ENCODE peak calls at places on chromosomes 16 and 17, in six cellular contexts. One of them, this sample, is unnamed.

GRCh38 chr16:75703341-75703740 is 2.1 kb upstream of the DUXB start:
- DNase-seq in H1: no peak
- DNase-seq in K562: no peak
- DNase-seq in GM12878: no peak
- DNase-seq in GM12892: no peak
- DNase-seq in HepG2: no peak
- DNase-seq in this sample: no peak

GRCh38 chr16:30359871-30360170 is 4.7 kb upstream of the CD2BP2 start:
- DNase-seq in H1: no peak
- DNase-seq in K562: no peak
- DNase-seq in GM12878: no peak
- DNase-seq in GM12892: no peak
- DNase-seq in HepG2: no peak
- DNase-seq in this sample: no peak

GRCh38 chr16:67226295-67226803 is 581 bp upstream of the TMEM208 start:
- DNase-seq in H1: no peak
- DNase-seq in K562: no peak
- DNase-seq in GM12878: no peak
- DNase-seq in GM12892: no peak
- DNase-seq in HepG2: no peak
- DNase-seq in this sample: no peak

GRCh38 chr17:17888371-17888770 is 51.6 kb upstream of the SREBF1 start:
- DNase-seq in H1: no peak
- DNase-seq in K562: no peak
- DNase-seq in GM12878: no peak
- DNase-seq in GM12892: no peak
- DNase-seq in HepG2: no peak
- DNase-seq in this sample: no peak

GRCh38 chr17:39209317-39210092 is 9.4 kb downstream of the RPL19 start:
- DNase-seq in H1: no peak
- DNase-seq in K562: no peak
- DNase-seq in GM12878: no peak
- DNase-seq in GM12892: no peak
- DNase-seq in HepG2: no peak
- DNase-seq in this sample: no peak

GRCh38 chr16:54957403-54957802 is 26.7 kb downstream of the IRX5 start:
- DNase-seq in H1: no peak
- DNase-seq in K562: peak
- DNase-seq in GM12878: no peak
- DNase-seq in GM12892: no peak
- DNase-seq in HepG2: peak
- DNase-seq in this sample: no peak

GRCh38 chr16:25317732-25318316 is 60.2 kb upstream of the ZKSCAN2 start:
- DNase-seq in H1: no peak
- DNase-seq in K562: peak
- DNase-seq in GM12878: no peak
- DNase-seq in GM12892: no peak
- DNase-seq in HepG2: no peak
- DNase-seq in this sample: no peak

GRCh38 chr17:62681939-62682381 is 54.5 kb downstream of the MRC2 start:
- DNase-seq in H1: no peak
- DNase-seq in K562: no peak
- DNase-seq in GM12878: no peak
- DNase-seq in GM12892: no peak
- DNase-seq in HepG2: no peak
- DNase-seq in this sample: no peak

GRCh38 chr17:40442392-40443195 is 656 bp upstream of the IGFBP4 start:
- DNase-seq in H1: no peak
- DNase-seq in K562: peak
- DNase-seq in GM12878: no peak
- DNase-seq in GM12892: no peak
- DNase-seq in HepG2: no peak
- DNase-seq in this sample: no peak

GRCh38 chr17:13541032-13541480 is 60.7 kb downstream of the HS3ST3A1 start:
- DNase-seq in H1: no peak
- DNase-seq in K562: peak
- DNase-seq in GM12878: no peak
- DNase-seq in GM12892: no peak
- DNase-seq in HepG2: no peak
- DNase-seq in this sample: no peak

GRCh38 chr16:1592446-1592845 is 19.4 kb downstream of the IFT140 start:
- DNase-seq in H1: no peak
- DNase-seq in K562: no peak
- DNase-seq in GM12878: no peak
- DNase-seq in GM12892: no peak
- DNase-seq in HepG2: no peak
- DNase-seq in this sample: no peak

GRCh38 chr17:80926601-80927250 is 64.9 kb upstream of the CHMP6 start:
- DNase-seq in H1: no peak
- DNase-seq in K562: no peak
- DNase-seq in GM12878: no peak
- DNase-seq in GM12892: no peak
- DNase-seq in HepG2: no peak
- DNase-seq in this sample: no peak

GRCh38 chr16:79008036-79008868 is 592.3 kb downstream of the MAF start:
- DNase-seq in H1: no peak
- DNase-seq in K562: peak
- DNase-seq in GM12878: no peak
- DNase-seq in GM12892: no peak
- DNase-seq in HepG2: no peak
- DNase-seq in this sample: no peak

GRCh38 chr17:79272666-79273219 is 198.1 kb downstream of the ENGASE start:
- DNase-seq in H1: no peak
- DNase-seq in K562: no peak
- DNase-seq in GM12878: no peak
- DNase-seq in GM12892: no peak
- DNase-seq in HepG2: peak
- DNase-seq in this sample: no peak

GRCh38 chr16:11613381-11614303 is 26.9 kb upstream of the LITAF start:
- DNase-seq in H1: no peak
- DNase-seq in K562: peak
- DNase-seq in GM12878: no peak
- DNase-seq in GM12892: no peak
- DNase-seq in HepG2: peak
- DNase-seq in this sample: no peak

GRCh38 chr16:50820225-50820624 is 78.3 kb downstream of the CYLD start:
- DNase-seq in H1: no peak
- DNase-seq in K562: no peak
- DNase-seq in GM12878: no peak
- DNase-seq in GM12892: no peak
- DNase-seq in HepG2: no peak
- DNase-seq in this sample: no peak

GRCh38 chr16:85100265-85100664 is 12.0 kb downstream of the CIBAR2 start:
- DNase-seq in H1: no peak
- DNase-seq in K562: no peak
- DNase-seq in GM12878: no peak
- DNase-seq in GM12892: no peak
- DNase-seq in HepG2: no peak
- DNase-seq in this sample: no peak

GRCh38 chr16:26993511-26993910 is 73.2 kb upstream of the C16orf82 start:
- DNase-seq in H1: no peak
- DNase-seq in K562: no peak
- DNase-seq in GM12878: no peak
- DNase-seq in GM12892: no peak
- DNase-seq in HepG2: no peak
- DNase-seq in this sample: no peak

GRCh38 chr17:43846963-43847369 is at the start of gene CD300LG:
- DNase-seq in H1: no peak
- DNase-seq in K562: no peak
- DNase-seq in GM12878: no peak
- DNase-seq in GM12892: no peak
- DNase-seq in HepG2: no peak
- DNase-seq in this sample: no peak

GRCh38 chr16:26905336-26905735 is 161.4 kb upstream of the C16orf82 start:
- DNase-seq in H1: no peak
- DNase-seq in K562: no peak
- DNase-seq in GM12878: no peak
- DNase-seq in GM12892: no peak
- DNase-seq in HepG2: no peak
- DNase-seq in this sample: no peak

GRCh38 chr17:2814499-2815341 is 18.5 kb downstream of the RAP1GAP2 start:
- DNase-seq in H1: no peak
- DNase-seq in K562: no peak
- DNase-seq in GM12878: peak
- DNase-seq in GM12892: no peak
- DNase-seq in HepG2: no peak
- DNase-seq in this sample: peak

GRCh38 chr16:59605706-59606105 is 871.6 kb upstream of the GOT2 start:
- DNase-seq in H1: no peak
- DNase-seq in K562: no peak
- DNase-seq in GM12878: no peak
- DNase-seq in GM12892: no peak
- DNase-seq in HepG2: no peak
- DNase-seq in this sample: no peak

GRCh38 chr17:41739661-41740352 is 5.4 kb upstream of the HAP1 start:
- DNase-seq in H1: no peak
- DNase-seq in K562: no peak
- DNase-seq in GM12878: no peak
- DNase-seq in GM12892: no peak
- DNase-seq in HepG2: peak
- DNase-seq in this sample: no peak

GRCh38 chr17:59327136-59327878 is 4.1 kb upstream of the YPEL2 start:
- DNase-seq in H1: no peak
- DNase-seq in K562: no peak
- DNase-seq in GM12878: no peak
- DNase-seq in GM12892: no peak
- DNase-seq in HepG2: no peak
- DNase-seq in this sample: no peak

GRCh38 chr17:72173475-72174116 is 52.8 kb downstream of the SOX9 start:
- DNase-seq in H1: no peak
- DNase-seq in K562: no peak
- DNase-seq in GM12878: no peak
- DNase-seq in GM12892: no peak
- DNase-seq in HepG2: peak
- DNase-seq in this sample: no peak

GRCh38 chr16:57906385-57907316 is 64.3 kb downstream of the CNGB1 start:
- DNase-seq in H1: no peak
- DNase-seq in K562: peak
- DNase-seq in GM12878: no peak
- DNase-seq in GM12892: peak
- DNase-seq in HepG2: no peak
- DNase-seq in this sample: no peak

GRCh38 chr16:27436921-27437650 is 35.1 kb downstream of the IL21R start:
- DNase-seq in H1: no peak
- DNase-seq in K562: no peak
- DNase-seq in GM12878: no peak
- DNase-seq in GM12892: no peak
- DNase-seq in HepG2: no peak
- DNase-seq in this sample: no peak

GRCh38 chr16:20383106-20384029 is 21.2 kb downstream of the PDILT start:
- DNase-seq in H1: peak
- DNase-seq in K562: peak
- DNase-seq in GM12878: no peak
- DNase-seq in GM12892: peak
- DNase-seq in HepG2: peak
- DNase-seq in this sample: peak

GRCh38 chr17:31918701-31919128 is 17.2 kb upstream of the UTP6 start:
- DNase-seq in H1: no peak
- DNase-seq in K562: no peak
- DNase-seq in GM12878: no peak
- DNase-seq in GM12892: no peak
- DNase-seq in HepG2: peak
- DNase-seq in this sample: no peak

GRCh38 chr16:59259074-59259963 is 525.2 kb upstream of the GOT2 start:
- DNase-seq in H1: no peak
- DNase-seq in K562: no peak
- DNase-seq in GM12878: no peak
- DNase-seq in GM12892: no peak
- DNase-seq in HepG2: no peak
- DNase-seq in this sample: no peak

GRCh38 chr17:48647103-48647963 is 21.2 kb upstream of the HOXB9 start:
- DNase-seq in H1: no peak
- DNase-seq in K562: no peak
- DNase-seq in GM12878: no peak
- DNase-seq in GM12892: no peak
- DNase-seq in HepG2: no peak
- DNase-seq in this sample: no peak
- TF ChIP-seq POLR2A in H1: no peak
- TF ChIP-seq POLR2A in K562: no peak
- TF ChIP-seq POLR2A in GM12878: no peak
- TF ChIP-seq POLR2A in GM12892: no peak
- TF ChIP-seq POLR2A in HepG2: no peak
- TF ChIP-seq POLR2A in this sample: no peak

DNA sequence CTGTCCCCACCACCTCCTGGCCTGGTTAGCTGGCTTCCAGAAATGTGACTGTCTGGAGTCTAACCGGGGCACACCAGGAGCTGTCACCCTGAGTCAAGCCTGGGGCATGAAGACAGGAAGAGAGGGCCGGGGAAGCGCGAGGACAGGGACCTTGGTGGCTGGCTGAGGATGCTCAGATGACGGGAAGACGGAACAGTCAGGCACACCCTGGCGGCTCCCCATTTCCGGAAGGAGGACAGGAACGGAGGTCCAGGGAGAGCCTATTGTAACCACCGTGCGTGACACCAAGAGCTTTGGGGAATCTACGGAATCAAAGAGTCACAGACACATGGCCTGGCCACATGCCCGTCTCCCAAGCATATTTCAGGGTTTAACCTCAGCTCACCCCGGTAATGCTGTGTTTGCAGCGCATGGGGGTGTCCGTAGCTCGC is 51.7 kb downstream of the SDK2 start:
- DNase-seq in H1: no peak
- DNase-seq in K562: no peak
- DNase-seq in GM12878: no peak
- DNase-seq in GM12892: no peak
- DNase-seq in HepG2: no peak
- DNase-seq in this sample: no peak
- TF ChIP-seq TAF1 in H1: no peak
- TF ChIP-seq TAF1 in K562: no peak
- TF ChIP-seq TAF1 in GM12878: no peak
- TF ChIP-seq TAF1 in GM12892: no peak
- TF ChIP-seq TAF1 in HepG2: no peak
- TF ChIP-seq TAF1 in this sample: no peak

DNA sequence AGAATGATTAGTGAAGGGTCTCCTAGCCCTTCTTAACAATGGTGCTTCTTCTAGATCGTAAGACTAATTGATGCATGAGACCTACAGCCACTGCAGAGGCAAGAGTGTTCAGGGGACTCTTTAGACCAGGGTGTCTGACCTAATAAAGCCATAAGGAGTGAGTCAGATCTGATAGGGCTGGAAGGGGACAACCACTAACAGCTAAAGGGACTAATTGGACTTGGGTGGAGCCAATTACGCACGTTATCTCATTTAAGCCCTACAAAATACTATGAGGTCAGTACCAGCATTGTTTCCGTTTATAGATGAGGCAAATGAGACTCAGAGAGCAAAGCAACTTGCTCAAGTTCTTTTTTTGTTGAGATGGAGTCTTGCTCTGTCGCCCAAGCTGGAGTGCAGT is 14.5 kb upstream of the RNF222 start:
- DNase-seq in H1: no peak
- DNase-seq in K562: peak
- DNase-seq in GM12878: no peak
- DNase-seq in GM12892: no peak
- DNase-seq in HepG2: no peak
- DNase-seq in this sample: no peak
- TF ChIP-seq POLR2A in H1: no peak
- TF ChIP-seq POLR2A in K562: no peak
- TF ChIP-seq POLR2A in GM12878: no peak
- TF ChIP-seq POLR2A in GM12892: no peak
- TF ChIP-seq POLR2A in HepG2: no peak
- TF ChIP-seq POLR2A in this sample: no peak

GRCh38 chr17:6255331-6255730 is 179.6 kb downstream of the AIPL1 start:
- DNase-seq in H1: no peak
- DNase-seq in K562: no peak
- DNase-seq in GM12878: no peak
- DNase-seq in GM12892: no peak
- DNase-seq in HepG2: no peak
- DNase-seq in this sample: no peak
- TF ChIP-seq TAF1 in H1: no peak
- TF ChIP-seq TAF1 in K562: no peak
- TF ChIP-seq TAF1 in GM12878: no peak
- TF ChIP-seq TAF1 in GM12892: no peak
- TF ChIP-seq TAF1 in HepG2: no peak
- TF ChIP-seq TAF1 in this sample: no peak

This sample was measured in GM12891.